ENCODE peak calls at places on chromosomes 5 and 9, in five cellular contexts. Z is ascending aorta, B is epithelial cell of proximal tubule, D is ovary, Q is hepatocyte. O is an unnamed sample.

GRCh38 chr5:40551706-40552557 is 127.8 kb upstream of the PTGER4 start:
- DNase-seq in D (no peak), Q (peak), B (peak), Z (no peak), O (peak)

GRCh38 chr9:119420263-119420662 is 51.0 kb upstream of the BRINP1 start:
- DNase-seq in D (no peak), Q (no peak), B (no peak), Z (no peak), O (no peak)

GRCh38 chr5:33075731-33076130 is 364.6 kb downstream of the NPR3 start:
- DNase-seq in D (no peak), Q (no peak), B (no peak), Z (no peak), O (no peak)

GRCh38 chr5:96909435-96909834 is 26.4 kb upstream of the LNPEP start:
- DNase-seq in Z (no peak), Q (no peak), D (no peak), B (no peak), O (no peak)

GRCh38 chr5:63011158-63011557 is 432.5 kb downstream of the LRRC70 start:
- DNase-seq in D (no peak), Q (no peak), B (no peak), Z (no peak), O (no peak)

GRCh38 chr5:57176350-57176857 is 2.5 kb downstream of the GPBP1 start:
- DNase-seq in D (no peak), Z (no peak), B (no peak), Q (no peak), O (peak)

GRCh38 chr5:170135796-170136490 is 30.2 kb downstream of the FOXI1 start:
- DNase-seq in Q (no peak), B (no peak), Z (no peak), D (no peak), O (no peak)

GRCh38 chr5:4384649-4385048 is 755.5 kb upstream of the ADAMTS16 start:
- DNase-seq in Q (no peak), Z (no peak), B (no peak), D (no peak), O (no peak)

GRCh38 chr5:141876628-141877477 is 1.4 kb downstream of the PCDH1 start:
- DNase-seq in Z (peak), D (no peak), B (no peak), Q (peak), O (no peak)

GRCh38 chr5:156584856-156585255 is 257.9 kb downstream of the SGCD start:
- DNase-seq in Z (no peak), Q (no peak), D (no peak), B (no peak), O (no peak)

GRCh38 chr5:75601996-75602395 is 9.3 kb upstream of the ANKDD1B start:
- DNase-seq in B (peak), D (no peak), Z (no peak), Q (no peak), O (no peak)

GRCh38 chr5:30498972-30499371 is 694.5 kb upstream of the CDH6 start:
- DNase-seq in D (no peak), Q (no peak), Z (no peak), B (no peak), O (no peak)

GRCh38 chr9:132935021-132935420 is 9.4 kb downstream of the TSC1 start:
- DNase-seq in Q (no peak), D (no peak), B (no peak), Z (no peak), O (no peak)

GRCh38 chr5:75510417-75510835 is 1.0 kb downstream of the CERT1 start:
- DNase-seq in Z (no peak), B (no peak), Q (no peak), D (no peak), O (peak)

GRCh38 chr5:178331491-178331981 is 98.9 kb upstream of the PHYKPL start:
- DNase-seq in D (no peak), Z (no peak), B (no peak), Q (peak), O (no peak)

GRCh38 chr5:111223790-111224560 is at the start of gene CAMK4:
- DNase-seq in Q (peak), D (peak), Z (peak), B (no peak), O (peak)

GRCh38 chr9:132978451-132979087 is at the start of gene GFI1B:
- DNase-seq in Z (no peak), D (no peak), B (no peak), Q (peak), O (no peak)

GRCh38 chr5:171336486-171337206 is 27.6 kb downstream of the TLX3 start:
- DNase-seq in Q (peak), D (no peak), B (peak), Z (no peak), O (peak)

GRCh38 chr5:50958852-50959457 is 292.5 kb downstream of the PARP8 start:
- DNase-seq in D (no peak), Q (peak), B (no peak), Z (no peak), O (peak)

GRCh38 chr5:145872486-145872885 is 328 bp downstream of the GRXCR2 start:
- DNase-seq in Z (no peak), Q (no peak), B (no peak), D (no peak), O (no peak)

GRCh38 chr9:134661791-134662142 is 20.2 kb downstream of the COL5A1 start:
- DNase-seq in Q (peak), D (peak), B (no peak), Z (peak), O (no peak)

GRCh38 chr9:78618735-78619134 is 321.8 kb downstream of the PSAT1 start:
- DNase-seq in B (no peak), Z (no peak), D (no peak), Q (no peak), O (no peak)
- TF ChIP-seq CTCF in B (peak), Z (no peak), D (no peak), Q (no peak), O (no peak)

GRCh38 chr9:112074250-112075008 is 100.7 kb downstream of the SUSD1 start:
- DNase-seq in Z (peak), Q (peak), D (peak), B (peak), O (peak)
- H3K4me3 ChIP-seq in Z (peak), Q (no peak), D (no peak), B (no peak), O (no peak)

GRCh38 chr5:176700239-176700847 is 53.1 kb downstream of the TSPAN17 start:
- DNase-seq in Q (no peak), Z (no peak), D (no peak), B (no peak), O (no peak)
- TF ChIP-seq CTCF in Q (peak), Z (no peak), D (no peak), B (peak), O (peak)

DNA sequence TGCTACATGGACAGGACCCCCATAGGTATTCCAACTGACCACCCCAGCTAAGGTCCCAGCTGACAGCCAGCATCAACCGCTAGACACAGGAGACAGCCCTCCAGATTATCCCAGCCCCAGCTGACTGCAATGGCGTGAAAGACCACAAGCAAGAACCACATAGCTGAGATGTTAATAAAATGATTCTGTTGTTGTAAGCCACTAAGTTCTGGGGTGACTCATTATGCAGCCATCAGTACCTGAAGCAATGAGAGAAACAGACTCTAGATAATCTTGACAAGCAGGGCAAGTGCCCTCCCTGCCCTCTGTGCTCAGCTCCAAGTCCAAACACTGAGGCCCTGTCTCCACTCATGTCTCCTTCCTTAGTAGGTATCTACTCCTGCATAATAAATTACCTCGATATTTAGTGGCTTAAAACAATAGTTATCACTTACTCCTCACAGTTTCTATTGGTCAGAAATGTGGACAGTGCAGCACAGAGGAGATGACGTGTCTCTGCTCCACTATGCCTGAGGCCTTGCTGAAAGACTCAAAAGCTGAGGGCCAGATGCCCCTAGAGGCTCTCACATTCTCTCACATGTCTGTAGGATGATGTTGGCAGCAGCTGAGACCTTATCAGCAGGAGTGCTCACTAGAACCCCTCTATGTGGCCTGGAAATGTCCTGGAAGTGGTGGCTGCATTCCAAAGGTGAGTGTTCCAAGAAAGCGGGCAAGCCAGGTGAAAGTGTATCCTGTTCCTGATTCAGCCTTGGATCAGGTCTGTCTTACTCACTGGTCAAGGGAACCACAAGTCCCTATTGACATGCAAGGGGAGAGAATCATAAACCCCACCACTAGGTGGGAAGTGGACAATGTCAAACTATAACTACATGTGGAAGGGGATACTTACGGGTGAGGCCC is 2.5 kb downstream of the MGAT1 start:
- DNase-seq in Z (peak), D (no peak), B (no peak), Q (no peak), O (peak)
- H3K4me3 ChIP-seq in Z (peak), D (no peak), B (no peak), Q (no peak), O (no peak)

DNA sequence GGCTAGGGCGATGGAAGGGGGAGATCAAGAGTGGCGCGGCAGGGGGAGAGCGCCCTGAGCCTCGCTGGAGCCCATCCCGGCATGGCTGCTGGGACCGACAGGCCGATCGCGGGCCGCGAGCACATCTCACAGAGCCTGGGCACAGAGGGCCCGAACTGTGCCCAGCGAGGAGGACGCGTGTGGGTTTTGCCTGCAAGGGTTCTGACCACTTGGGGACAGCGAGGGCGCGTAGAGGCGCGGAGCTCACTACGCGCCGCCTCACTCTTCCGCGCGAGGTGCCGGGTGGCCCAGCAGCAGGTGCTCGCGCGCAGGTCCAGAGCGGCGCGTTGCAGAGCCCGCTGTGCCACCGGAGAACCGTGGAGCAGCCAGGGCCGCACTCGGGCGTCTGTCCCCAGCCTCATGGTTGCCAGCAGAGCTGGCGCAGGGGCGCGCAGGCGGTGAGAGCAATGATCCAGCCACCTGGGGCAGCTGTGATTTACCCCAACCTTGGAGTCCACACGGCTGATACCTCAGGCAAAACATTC is 16.3 kb upstream of the PITX1 start:
- DNase-seq in Z (no peak), Q (no peak), D (no peak), B (no peak), O (no peak)
- TF ChIP-seq CTCF in Z (no peak), Q (no peak), D (no peak), B (no peak), O (no peak)

GRCh38 chr5:16616536-16617271 is at the start of gene RETREG1:
- DNase-seq in B (no peak), Q (peak), Z (peak), D (peak), O (peak)
- H3K4me3 ChIP-seq in B (peak), Q (peak), Z (peak), D (peak), O (peak)

GRCh38 chr5:74055446-74056097 is 429.6 kb downstream of the ARHGEF28 start:
- DNase-seq in D (no peak), Q (no peak), Z (no peak), B (no peak), O (no peak)

GRCh38 chr5:74052441-74052840 is 426.4 kb downstream of the ARHGEF28 start:
- DNase-seq in B (no peak), Q (no peak), D (no peak), Z (no peak), O (no peak)

GRCh38 chr5:74056102-74056788 is 430.2 kb downstream of the ARHGEF28 start:
- DNase-seq in Z (no peak), D (no peak), Q (no peak), B (no peak), O (no peak)

GRCh38 chr5:74054139-74054538 is 428.1 kb downstream of the ARHGEF28 start:
- DNase-seq in B (no peak), D (no peak), Q (no peak), Z (no peak), O (no peak)

DNA sequence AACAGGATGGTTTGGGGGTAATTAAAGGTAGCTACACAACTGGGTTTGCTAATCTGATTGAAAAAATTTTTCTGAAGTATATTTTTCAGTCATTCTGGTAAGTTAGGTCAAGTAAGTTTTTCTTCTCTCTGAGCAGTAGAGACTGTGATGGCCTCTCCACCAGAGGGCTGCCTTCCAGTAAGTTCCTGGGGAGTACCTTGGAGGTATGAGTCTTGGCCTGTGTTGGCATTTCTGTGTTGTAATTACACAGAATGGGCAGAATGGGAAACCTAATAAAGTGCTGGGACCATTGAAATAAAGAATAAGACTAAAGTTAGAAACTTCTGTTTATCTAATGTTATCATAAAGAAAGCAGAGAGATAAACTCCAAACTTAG is 430.8 kb downstream of the ARHGEF28 start:
- DNase-seq in B (peak), Q (peak), Z (no peak), D (no peak), O (peak)
- TF ChIP-seq CTCF in B (peak), Q (peak), Z (no peak), D (no peak), O (peak)

O was measured in astrocyte of the spinal cord.